ENCODE peak calls at places on chromosomes 2 and 18, in four cellular contexts. O, I, Z and R are unnamed samples.

GRCh38 chr2:26080356-26080755 is 46.5 kb downstream of the RAB10 start:
- DNase-seq in O (no peak), I (no peak), Z (peak; percentile 93), R (no peak)

GRCh38 chr18:44036500-44036899 is 644.2 kb upstream of the SETBP1 start:
- DNase-seq in O (no peak), I (no peak), Z (no peak), R (peak; percentile 39)

GRCh38 chr2:101864426-101864825 is 127.3 kb upstream of the IL1R2 start:
- DNase-seq in O (no peak), I (no peak), Z (no peak), R (no peak)

GRCh38 chr2:37318401-37318800 is 6.2 kb downstream of the PRKD3 start:
- DNase-seq in O (peak; percentile 53), I (no peak), Z (no peak), R (no peak)

GRCh38 chr18:67551146-67551545 is 34.6 kb upstream of the DSEL start:
- DNase-seq in O (no peak), I (no peak), Z (no peak), R (no peak)

GRCh38 chr2:173149491-173149890 is 73.8 kb downstream of the MAP3K20 start:
- DNase-seq in O (peak; percentile 35), I (no peak), Z (no peak), R (no peak)

GRCh38 chr2:14633031-14633430 is 514 bp downstream of the LRATD1 start:
- DNase-seq in O (no peak), I (peak; percentile 57), Z (no peak), R (no peak)

GRCh38 chr2:200703926-200704637 is 107.6 kb upstream of the BZW1 start:
- DNase-seq in O (no peak), I (no peak), Z (no peak), R (no peak)

GRCh38 chr2:45578056-45578843 is 32.8 kb downstream of the SRBD1 start:
- DNase-seq in O (no peak), I (no peak), Z (peak; percentile 42), R (peak; percentile 52)

GRCh38 chr18:34611904-34612303 is 98.2 kb upstream of the DTNA start:
- DNase-seq in O (no peak), I (no peak), Z (no peak), R (no peak)

GRCh38 chr18:68701353-68701752 is 13.6 kb downstream of the TMX3 start:
- DNase-seq in O (no peak), I (no peak), Z (no peak), R (no peak)

GRCh38 chr18:46591821-46592391 is 65.1 kb downstream of the LOXHD1 start:
- DNase-seq in O (no peak), I (no peak), Z (peak; percentile 13), R (no peak)

GRCh38 chr2:119518401-119518800 is 5.9 kb downstream of the SCTR start:
- DNase-seq in O (no peak), I (no peak), Z (no peak), R (no peak)

GRCh38 chr2:23541453-23542334 is 156.7 kb downstream of the KLHL29 start:
- DNase-seq in O (no peak), I (no peak), Z (no peak), R (no peak)

GRCh38 chr2:85811173-85811849 is 57.5 kb downstream of the ATOH8 start:
- DNase-seq in O (no peak), I (no peak), Z (no peak), R (no peak)

GRCh38 chr2:19574788-19575260 is 216.4 kb upstream of the OSR1 start:
- DNase-seq in O (no peak), I (no peak), Z (no peak), R (no peak)

GRCh38 chr18:23875966-23876365 is 138.6 kb upstream of the TTC39C start:
- DNase-seq in O (no peak), I (no peak), Z (no peak), R (no peak)

GRCh38 chr2:206572725-206573124 is 69.6 kb upstream of the FAM237A start:
- DNase-seq in O (no peak), I (no peak), Z (no peak), R (no peak)

GRCh38 chr2:10522726-10523405 is 74.7 kb upstream of the ODC1 start:
- DNase-seq in O (no peak), I (no peak), Z (no peak), R (no peak)

GRCh38 chr2:111139637-111140317 is 19.1 kb downstream of the BCL2L11 start:
- DNase-seq in O (no peak), I (no peak), Z (no peak), R (no peak)

GRCh38 chr2:241925277-241925676 is 55.7 kb downstream of the RTP5 start:
- DNase-seq in O (no peak), I (no peak), Z (no peak), R (no peak)

GRCh38 chr2:150222317-150222716 is 265.1 kb downstream of the RND3 start:
- DNase-seq in O (no peak), I (no peak), Z (no peak), R (peak; percentile 13)

GRCh38 chr2:234606906-234607305 is 110.0 kb upstream of the ARL4C start:
- DNase-seq in O (no peak), I (peak; percentile 6), Z (no peak), R (no peak)

GRCh38 chr2:160253440-160254296 is 53.6 kb upstream of the ITGB6 start:
- DNase-seq in O (no peak), I (no peak), Z (no peak), R (no peak)

GRCh38 chr18:50695431-50696176 is 124.2 kb downstream of the MRO start:
- DNase-seq in O (no peak), I (no peak), Z (no peak), R (no peak)

GRCh38 chr2:72908741-72909140 is 8.6 kb upstream of the EMX1 start:
- DNase-seq in O (no peak), I (no peak), Z (no peak), R (no peak)

GRCh38 chr2:18829331-18829902 is 240.0 kb upstream of the NT5C1B start:
- DNase-seq in O (no peak), I (no peak), Z (peak; percentile 24), R (no peak)

GRCh38 chr2:20433946-20434553 is 12.8 kb upstream of the RHOB start:
- DNase-seq in O (no peak), I (no peak), Z (no peak), R (no peak)

GRCh38 chr2:81835318-81836000 is 1530.9 kb upstream of the LRRTM1 start:
- DNase-seq in O (no peak), I (no peak), Z (no peak), R (no peak)

GRCh38 chr2:16475581-16475980 is 190.1 kb downstream of the CYRIA start:
- DNase-seq in O (no peak), I (no peak), Z (no peak), R (no peak)

GRCh38 chr2:191061381-191061982 is 47.5 kb upstream of the STAT1 start:
- DNase-seq in O (no peak), I (no peak), Z (no peak), R (no peak)

GRCh38 chr2:25454824-25455611 is 113.3 kb upstream of the DNMT3A start:
- DNase-seq in O (no peak), I (no peak), Z (peak; percentile 50), R (no peak)

GRCh38 chr2:240374085-240374907 is 61.2 kb upstream of the GPC1 start:
- DNase-seq in O (no peak), I (no peak), Z (peak; percentile 20), R (no peak)

GRCh38 chr2:230912046-230912445 is 13.0 kb downstream of the GPR55 start:
- DNase-seq in O (no peak), I (no peak), Z (no peak), R (no peak)

GRCh38 chr2:199596549-199596948 is 138.8 kb upstream of the SATB2 start:
- DNase-seq in O (no peak), I (no peak), Z (peak; percentile 41), R (no peak)

GRCh38 chr2:17646096-17646554 is 105.6 kb downstream of the VSNL1 start:
- DNase-seq in O (peak; percentile 45), I (no peak), Z (peak; percentile 83), R (peak; percentile 64)

GRCh38 chr2:17638181-17638743 is 97.8 kb downstream of the VSNL1 start:
- DNase-seq in O (no peak), I (no peak), Z (no peak), R (no peak)

GRCh38 chr2:17644997-17645715 is 104.7 kb downstream of the VSNL1 start:
- DNase-seq in O (no peak), I (no peak), Z (no peak), R (no peak)

GRCh38 chr2:17646838-17647701 is 106.5 kb downstream of the SMC6 start:
- DNase-seq in O (no peak), I (no peak), Z (no peak), R (no peak)

GRCh38 chr2:17643031-17643615 is 102.6 kb downstream of the VSNL1 start:
- DNase-seq in O (no peak), I (peak; percentile 36), Z (peak; percentile 22), R (no peak)
- TF ChIP-seq TCF12 in O (no peak), I (no peak), Z (no peak), R (peak; percentile 87)

DNA sequence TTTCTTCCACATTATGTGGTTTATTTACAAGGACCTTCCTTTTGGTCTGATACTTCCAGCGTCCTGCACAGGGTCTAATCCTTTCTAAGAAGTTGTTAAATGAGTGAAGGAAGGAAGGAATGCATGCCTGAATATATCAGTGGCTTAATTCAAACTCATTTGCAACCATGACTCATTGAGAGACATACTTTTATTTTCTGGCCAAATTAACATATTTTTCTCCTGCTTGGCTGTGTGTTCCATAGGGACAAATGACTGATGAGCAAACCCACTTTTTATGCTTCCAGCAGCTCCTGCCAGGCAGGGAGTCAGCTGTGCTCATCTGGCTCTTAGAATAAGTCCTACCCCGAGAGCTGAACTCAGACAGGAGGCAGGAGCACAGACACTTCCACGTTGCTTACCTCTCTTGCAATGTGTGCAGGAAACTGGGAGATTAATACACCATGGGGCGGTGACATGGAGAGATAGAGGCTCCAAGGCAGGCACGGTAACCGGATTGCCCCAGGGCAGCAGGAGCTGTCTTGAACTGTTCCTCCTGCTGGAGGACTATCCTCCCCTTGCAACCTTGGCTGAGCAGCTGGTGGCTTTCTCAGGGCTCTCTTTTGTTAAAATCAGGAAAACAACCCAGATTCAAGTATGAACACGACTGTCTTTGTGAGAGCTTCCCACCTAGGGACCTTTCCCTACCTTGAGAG is 667.5 kb upstream of the HS6ST1 start:
- DNase-seq in O (no peak), I (no peak), Z (no peak), R (no peak)
- TF ChIP-seq TCF12 in O (no peak), I (no peak), Z (no peak), R (no peak)

DNA sequence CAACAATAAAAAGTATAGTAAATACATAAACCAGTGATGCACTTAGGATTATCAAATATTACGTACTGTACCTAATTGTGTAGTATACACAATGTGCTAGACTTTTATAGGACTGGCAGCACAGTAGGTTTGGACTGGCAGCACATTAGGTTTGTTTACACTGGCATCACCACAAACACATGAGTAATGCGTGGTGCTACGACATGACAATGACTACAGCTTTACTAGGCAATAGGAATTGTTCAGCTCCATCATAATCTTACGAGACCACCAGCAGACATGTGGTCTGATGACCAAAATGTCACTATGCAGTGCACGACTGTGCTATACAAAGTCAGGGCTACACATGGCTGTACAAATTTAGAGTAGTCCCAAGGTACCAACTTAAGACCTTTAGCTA is 2.3 kb downstream of the MBOAT2 start:
- DNase-seq in O (no peak), I (no peak), Z (no peak), R (no peak)
- TF ChIP-seq TCF12 in O (no peak), I (no peak), Z (no peak), R (no peak)

GRCh38 chr18:59697236-59697932 is at the start of gene CCBE1:
- DNase-seq in O (no peak), I (peak; percentile 96), Z (no peak), R (peak; percentile 70)

GRCh38 chr18:59701272-59701671 is 4.0 kb upstream of the CCBE1 start:
- DNase-seq in O (no peak), I (no peak), Z (no peak), R (no peak)

GRCh38 chr18:59700535-59700967 is 3.3 kb upstream of the CCBE1 start:
- DNase-seq in O (no peak), I (no peak), Z (no peak), R (peak; percentile 61)

GRCh38 chr18:59699750-59700534 is 2.7 kb upstream of the CCBE1 start:
- DNase-seq in O (no peak), I (no peak), Z (no peak), R (peak; percentile 74)

GRCh38 chr18:59699061-59699460 is 1.8 kb upstream of the CCBE1 start:
- DNase-seq in O (no peak), I (no peak), Z (no peak), R (no peak)
- TF ChIP-seq TCF12 in O (no peak), I (no peak), Z (no peak), R (no peak)